ENCODE peak calls at places on chromosomes 13 and 19, in six cellular contexts. One of them, this sample, is unnamed. For H3K27me3, the result is how much of the 10 kb centered on the place peaks cover.

GRCh38 chr13:110261166-110262081 is 45.5 kb downstream of the COL4A1 start:
- DNase-seq in adrenal gland: no peak
- DNase-seq in right atrium auricular region: peak
- DNase-seq in esophagus squamous epithelium: no peak
- DNase-seq in HCT116: no peak
- DNase-seq in lung: no peak
- DNase-seq in this sample: peak

GRCh38 chr13:39577833-39578232 is 25.2 kb downstream of the LHFPL6 start:
- DNase-seq in right atrium auricular region: no peak
- DNase-seq in adrenal gland: no peak
- DNase-seq in esophagus squamous epithelium: no peak
- DNase-seq in lung: no peak
- DNase-seq in HCT116: no peak
- DNase-seq in this sample: no peak

GRCh38 chr13:76769238-76769859 is 116.9 kb downstream of the KCTD12 start:
- DNase-seq in esophagus squamous epithelium: no peak
- DNase-seq in lung: no peak
- DNase-seq in adrenal gland: no peak
- DNase-seq in right atrium auricular region: no peak
- DNase-seq in HCT116: no peak
- DNase-seq in this sample: no peak

GRCh38 chr19:23346696-23347095 is 48.6 kb downstream of the ZNF91 start:
- DNase-seq in right atrium auricular region: no peak
- DNase-seq in lung: no peak
- DNase-seq in HCT116: no peak
- DNase-seq in adrenal gland: no peak
- DNase-seq in esophagus squamous epithelium: no peak
- DNase-seq in this sample: no peak

GRCh38 chr13:92901739-92902138 is 324.9 kb upstream of the GPC6 start:
- DNase-seq in adrenal gland: no peak
- DNase-seq in lung: no peak
- DNase-seq in HCT116: no peak
- DNase-seq in esophagus squamous epithelium: no peak
- DNase-seq in right atrium auricular region: no peak
- DNase-seq in this sample: no peak

GRCh38 chr19:42275103-42275502 is 6.1 kb downstream of the CIC start:
- DNase-seq in HCT116: no peak
- DNase-seq in right atrium auricular region: no peak
- DNase-seq in adrenal gland: no peak
- DNase-seq in esophagus squamous epithelium: no peak
- DNase-seq in lung: no peak
- DNase-seq in this sample: no peak

GRCh38 chr13:93861818-93862217 is 617.7 kb downstream of the DCT start:
- DNase-seq in lung: no peak
- DNase-seq in esophagus squamous epithelium: no peak
- DNase-seq in HCT116: no peak
- DNase-seq in adrenal gland: no peak
- DNase-seq in right atrium auricular region: peak
- DNase-seq in this sample: peak

GRCh38 chr19:8302357-8302691 is 5.8 kb downstream of the CD320 start:
- DNase-seq in esophagus squamous epithelium: no peak
- DNase-seq in right atrium auricular region: peak
- DNase-seq in HCT116: no peak
- DNase-seq in lung: peak
- DNase-seq in adrenal gland: peak
- DNase-seq in this sample: no peak

GRCh38 chr19:20359933-20360720 is 193.1 kb downstream of the ZNF486 start:
- DNase-seq in adrenal gland: no peak
- DNase-seq in HCT116: no peak
- DNase-seq in lung: no peak
- DNase-seq in esophagus squamous epithelium: no peak
- DNase-seq in right atrium auricular region: no peak
- DNase-seq in this sample: peak

GRCh38 chr13:112972867-112973576 is 4.0 kb downstream of the MCF2L start:
- DNase-seq in adrenal gland: no peak
- DNase-seq in esophagus squamous epithelium: no peak
- DNase-seq in lung: peak
- DNase-seq in right atrium auricular region: no peak
- DNase-seq in HCT116: no peak
- DNase-seq in this sample: no peak

GRCh38 chr13:75685239-75685697 is 49.1 kb downstream of the LMO7 start:
- DNase-seq in right atrium auricular region: no peak
- DNase-seq in esophagus squamous epithelium: no peak
- DNase-seq in adrenal gland: no peak
- DNase-seq in lung: no peak
- DNase-seq in HCT116: no peak
- DNase-seq in this sample: peak

GRCh38 chr13:28679628-28680027 is 20.7 kb downstream of the POMP start:
- DNase-seq in adrenal gland: no peak
- DNase-seq in HCT116: no peak
- DNase-seq in lung: no peak
- DNase-seq in right atrium auricular region: no peak
- DNase-seq in esophagus squamous epithelium: no peak
- DNase-seq in this sample: no peak

GRCh38 chr19:6743714-6744380 is 4.4 kb downstream of the TRIP10 start:
- DNase-seq in esophagus squamous epithelium: no peak
- DNase-seq in HCT116: no peak
- DNase-seq in adrenal gland: peak
- DNase-seq in lung: no peak
- DNase-seq in right atrium auricular region: no peak
- DNase-seq in this sample: no peak

GRCh38 chr13:94537740-94538630 is 58.0 kb downstream of the TGDS start:
- DNase-seq in esophagus squamous epithelium: no peak
- DNase-seq in lung: no peak
- DNase-seq in adrenal gland: no peak
- DNase-seq in HCT116: no peak
- DNase-seq in right atrium auricular region: no peak
- DNase-seq in this sample: no peak

GRCh38 chr13:36905944-36906343 is 14.1 kb downstream of the SMAD9 start:
- DNase-seq in HCT116: no peak
- DNase-seq in adrenal gland: no peak
- DNase-seq in lung: no peak
- DNase-seq in esophagus squamous epithelium: no peak
- DNase-seq in right atrium auricular region: no peak
- DNase-seq in this sample: no peak

GRCh38 chr19:55703790-55704215 is 28.8 kb downstream of the EPN1 start:
- DNase-seq in lung: no peak
- DNase-seq in right atrium auricular region: no peak
- DNase-seq in esophagus squamous epithelium: no peak
- DNase-seq in adrenal gland: no peak
- DNase-seq in HCT116: peak
- DNase-seq in this sample: peak

GRCh38 chr19:55082023-55082851 is 6.6 kb downstream of the EPS8L1 start:
- DNase-seq in lung: no peak
- DNase-seq in esophagus squamous epithelium: no peak
- DNase-seq in right atrium auricular region: no peak
- DNase-seq in HCT116: no peak
- DNase-seq in adrenal gland: no peak
- DNase-seq in this sample: peak

GRCh38 chr19:13282486-13283065 is 132.4 kb downstream of the IER2 start:
- DNase-seq in lung: no peak
- DNase-seq in adrenal gland: no peak
- DNase-seq in right atrium auricular region: no peak
- DNase-seq in esophagus squamous epithelium: no peak
- DNase-seq in HCT116: no peak
- DNase-seq in this sample: no peak

GRCh38 chr13:47997384-47997783 is 3.7 kb downstream of the SUCLA2 start:
- DNase-seq in right atrium auricular region: no peak
- DNase-seq in esophagus squamous epithelium: no peak
- DNase-seq in HCT116: no peak
- DNase-seq in adrenal gland: no peak
- DNase-seq in lung: no peak
- DNase-seq in this sample: no peak

GRCh38 chr13:48000559-48001126 is 430 bp downstream of the SUCLA2 start:
- DNase-seq in adrenal gland: peak
- DNase-seq in esophagus squamous epithelium: no peak
- DNase-seq in HCT116: no peak
- DNase-seq in right atrium auricular region: no peak
- DNase-seq in lung: peak
- DNase-seq in this sample: no peak

GRCh38 chr13:47999973-48000372 is 1.1 kb downstream of the SUCLA2 start:
- DNase-seq in lung: no peak
- DNase-seq in adrenal gland: no peak
- DNase-seq in esophagus squamous epithelium: no peak
- DNase-seq in right atrium auricular region: no peak
- DNase-seq in HCT116: no peak
- DNase-seq in this sample: no peak

GRCh38 chr13:48004201-48004600 is 3.1 kb upstream of the SUCLA2 start:
- DNase-seq in HCT116: no peak
- DNase-seq in adrenal gland: no peak
- DNase-seq in right atrium auricular region: no peak
- DNase-seq in lung: no peak
- DNase-seq in esophagus squamous epithelium: no peak
- DNase-seq in this sample: peak

DNA sequence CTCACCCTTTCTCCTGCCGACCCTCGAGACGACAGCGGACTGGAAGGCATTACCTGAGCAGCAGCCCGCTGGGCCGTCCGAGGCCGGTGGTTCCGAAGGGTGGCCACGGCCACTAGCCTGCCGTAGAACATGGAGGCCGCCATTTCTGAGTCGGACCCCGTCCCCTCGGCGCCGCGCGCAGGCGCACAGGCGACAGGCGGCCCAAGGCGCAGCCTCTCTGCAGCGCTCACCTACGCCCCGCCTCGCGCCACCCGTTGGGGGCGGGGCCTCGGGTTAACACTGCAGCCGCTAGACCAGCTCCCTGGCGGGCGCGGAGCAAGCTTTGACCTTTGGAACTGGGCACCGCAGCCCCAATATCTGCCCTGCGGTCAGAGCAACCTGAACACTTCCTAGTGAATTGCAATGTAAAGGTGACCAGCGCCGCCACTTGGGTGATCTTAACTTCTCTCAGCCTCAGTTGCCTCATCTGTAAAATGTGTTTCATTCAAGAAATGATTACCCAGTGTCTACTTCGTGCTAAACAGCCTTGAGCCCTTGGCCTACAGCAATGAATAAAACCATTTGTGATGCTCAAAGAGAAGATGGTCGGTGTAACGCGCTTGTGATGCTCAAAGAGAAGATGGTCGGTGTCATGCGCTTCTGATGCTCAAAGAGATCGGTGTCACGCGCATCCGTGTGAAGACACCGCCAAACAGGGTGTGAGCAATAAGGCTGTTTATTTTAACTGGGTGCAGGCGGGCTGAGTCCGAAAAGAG is at the start of gene SUCLA2:
- DNase-seq in HCT116: peak
- DNase-seq in lung: peak
- DNase-seq in right atrium auricular region: peak
- DNase-seq in esophagus squamous epithelium: peak
- DNase-seq in adrenal gland: peak
- DNase-seq in this sample: peak
- TF ChIP-seq CTCF in HCT116: no peak
- TF ChIP-seq CTCF in lung: no peak
- TF ChIP-seq CTCF in right atrium auricular region: peak
- TF ChIP-seq CTCF in esophagus squamous epithelium: peak
- TF ChIP-seq CTCF in adrenal gland: no peak
- TF ChIP-seq CTCF in this sample: no peak

GRCh38 chr19:33775731-33776487 is 20.8 kb upstream of the KCTD15 start:
- DNase-seq in esophagus squamous epithelium: no peak
- DNase-seq in HCT116: no peak
- DNase-seq in lung: no peak
- DNase-seq in adrenal gland: no peak
- DNase-seq in right atrium auricular region: no peak
- DNase-seq in this sample: no peak
- H3K27me3 ChIP-seq in esophagus squamous epithelium: half or more
- H3K27me3 ChIP-seq in HCT116: under half
- H3K27me3 ChIP-seq in lung: under half
- H3K27me3 ChIP-seq in adrenal gland: under half
- H3K27me3 ChIP-seq in right atrium auricular region: under half
- H3K27me3 ChIP-seq in this sample: under half

GRCh38 chr19:15263361-15263985 is 31.2 kb upstream of the EPHX3 start:
- DNase-seq in adrenal gland: no peak
- DNase-seq in esophagus squamous epithelium: no peak
- DNase-seq in HCT116: no peak
- DNase-seq in right atrium auricular region: no peak
- DNase-seq in lung: no peak
- DNase-seq in this sample: no peak

GRCh38 chr19:15265849-15266248 is 33.6 kb upstream of the EPHX3 start:
- DNase-seq in HCT116: no peak
- DNase-seq in right atrium auricular region: peak
- DNase-seq in esophagus squamous epithelium: no peak
- DNase-seq in adrenal gland: peak
- DNase-seq in lung: peak
- DNase-seq in this sample: no peak

GRCh38 chr19:15264061-15264932 is 32.0 kb upstream of the EPHX3 start:
- DNase-seq in esophagus squamous epithelium: no peak
- DNase-seq in adrenal gland: peak
- DNase-seq in HCT116: peak
- DNase-seq in lung: peak
- DNase-seq in right atrium auricular region: peak
- DNase-seq in this sample: peak

GRCh38 chr19:15265214-15265613 is 33.0 kb upstream of the EPHX3 start:
- DNase-seq in esophagus squamous epithelium: no peak
- DNase-seq in adrenal gland: no peak
- DNase-seq in HCT116: no peak
- DNase-seq in right atrium auricular region: no peak
- DNase-seq in lung: no peak
- DNase-seq in this sample: no peak

DNA sequence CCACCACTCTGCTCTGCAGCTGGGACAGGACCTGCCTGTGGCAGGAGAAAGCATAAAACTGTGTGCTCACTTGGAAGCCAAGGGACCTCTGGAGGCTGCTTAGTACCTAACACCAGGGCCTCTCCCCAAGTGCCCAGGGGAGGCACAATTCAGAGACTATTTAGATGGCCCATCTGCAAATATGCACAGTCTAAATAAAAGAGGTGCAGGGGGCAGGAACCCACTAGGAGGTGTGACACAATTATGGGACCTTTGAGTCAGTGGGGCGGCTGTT is 32.6 kb upstream of the EPHX3 start:
- DNase-seq in HCT116: no peak
- DNase-seq in lung: no peak
- DNase-seq in adrenal gland: no peak
- DNase-seq in esophagus squamous epithelium: no peak
- DNase-seq in right atrium auricular region: no peak
- DNase-seq in this sample: no peak
- H3K27ac ChIP-seq in HCT116: no peak
- H3K27ac ChIP-seq in lung: no peak
- H3K27ac ChIP-seq in adrenal gland: no peak
- H3K27ac ChIP-seq in esophagus squamous epithelium: peak
- H3K27ac ChIP-seq in right atrium auricular region: peak
- H3K27ac ChIP-seq in this sample: no peak

GRCh38 chr19:1490311-1491113 is at the start of gene PCSK4:
- DNase-seq in esophagus squamous epithelium: peak
- DNase-seq in right atrium auricular region: peak
- DNase-seq in adrenal gland: peak
- DNase-seq in HCT116: peak
- DNase-seq in lung: peak
- DNase-seq in this sample: peak

GRCh38 chr19:1492474-1493006 is 1.6 kb downstream of the REEP6 start:
- DNase-seq in adrenal gland: peak
- DNase-seq in right atrium auricular region: no peak
- DNase-seq in HCT116: no peak
- DNase-seq in esophagus squamous epithelium: no peak
- DNase-seq in lung: no peak
- DNase-seq in this sample: no peak

GRCh38 chr19:1490020-1490310 is 185 bp downstream of the PCSK4 start:
- DNase-seq in HCT116: no peak
- DNase-seq in right atrium auricular region: no peak
- DNase-seq in adrenal gland: peak
- DNase-seq in esophagus squamous epithelium: no peak
- DNase-seq in lung: no peak
- DNase-seq in this sample: no peak

GRCh38 chr19:1491849-1492170 is 829 bp downstream of the REEP6 start:
- DNase-seq in esophagus squamous epithelium: no peak
- DNase-seq in adrenal gland: no peak
- DNase-seq in HCT116: no peak
- DNase-seq in lung: no peak
- DNase-seq in right atrium auricular region: no peak
- DNase-seq in this sample: no peak

GRCh38 chr19:1491114-1491848 is at the start of gene REEP6:
- DNase-seq in adrenal gland: no peak
- DNase-seq in esophagus squamous epithelium: no peak
- DNase-seq in lung: no peak
- DNase-seq in right atrium auricular region: no peak
- DNase-seq in HCT116: no peak
- DNase-seq in this sample: no peak
- TF ChIP-seq CTCF in adrenal gland: no peak
- TF ChIP-seq CTCF in esophagus squamous epithelium: no peak
- TF ChIP-seq CTCF in lung: no peak
- TF ChIP-seq CTCF in right atrium auricular region: no peak
- TF ChIP-seq CTCF in HCT116: no peak
- TF ChIP-seq CTCF in this sample: peak

This sample was measured in endodermal cell.